ENCODE peak calls at places on chromosomes 11 and 22, in eight cellular contexts. A, M, B, P, Q, I, E and S are unnamed samples.
A peak's percentile ranks its signal among the peaks of the same experiment; 100 is the strongest.

GRCh38 chr22:46064966-46065666 is 85.2 kb upstream of the PPARA start:
- DNase-seq in A (peak; percentile 58), I (no peak), M (peak; percentile 25), E (no peak), B (no peak), Q (peak; percentile 27), P (no peak), S (no peak)

GRCh38 chr11:129331217-129331616 is 44.4 kb upstream of the BARX2 start:
- DNase-seq in A (peak; percentile 60), M (no peak), P (no peak), Q (no peak), I (peak; percentile 6), E (no peak), B (no peak), S (no peak)

GRCh38 chr11:116955949-116956348 is 118.5 kb upstream of the APOA1 start:
- DNase-seq in P (no peak), M (no peak), A (no peak), Q (no peak), I (no peak), E (no peak), B (peak; percentile 10), S (no peak)

GRCh38 chr11:102010776-102011500 is 36.3 kb upstream of the CFAP300 start:
- DNase-seq in M (peak; percentile 67), E (no peak), A (peak; percentile 84), B (peak; percentile 5), Q (peak; percentile 56), P (peak; percentile 74), I (peak; percentile 77), S (peak; percentile 27)

GRCh38 chr11:111456086-111456858 is 55.9 kb downstream of the BTG4 start:
- DNase-seq in B (no peak), Q (no peak), A (no peak), M (no peak), P (no peak), I (no peak), E (no peak), S (no peak)

GRCh38 chr11:86592047-86592564 is 80.3 kb downstream of the ME3 start:
- DNase-seq in B (no peak), E (no peak), I (no peak), M (no peak), Q (no peak), P (no peak), A (no peak), S (no peak)

GRCh38 chr11:134385774-134386565 is 26.1 kb downstream of the B3GAT1 start:
- DNase-seq in I (no peak), Q (no peak), P (no peak), E (no peak), M (no peak), B (no peak), A (no peak), S (peak; percentile 39)

GRCh38 chr11:71543866-71544265 is 4.4 kb upstream of the KRTAP5-9 start:
- DNase-seq in I (no peak), Q (no peak), P (no peak), E (no peak), A (no peak), B (no peak), M (no peak), S (no peak)

GRCh38 chr22:27318516-27318915 is 483.0 kb downstream of the MN1 start:
- DNase-seq in E (no peak), A (no peak), Q (no peak), I (no peak), M (no peak), P (no peak), B (no peak), S (no peak)

GRCh38 chr11:74532496-74533246 is 39.1 kb upstream of the LIPT2 start:
- DNase-seq in M (no peak), E (no peak), B (no peak), P (no peak), A (peak; percentile 88), I (no peak), Q (no peak), S (peak; percentile 48)

GRCh38 chr11:3231851-3232744 is at the start of gene MRGPRE:
- DNase-seq in M (no peak), Q (no peak), A (peak; percentile 8), I (no peak), E (peak; percentile 7), P (peak; percentile 56), B (no peak), S (no peak)

GRCh38 chr22:36544107-36544620 is 15.2 kb upstream of the EIF3D start:
- DNase-seq in I (no peak), A (peak; percentile 39), Q (no peak), B (no peak), P (no peak), E (no peak), M (no peak), S (no peak)

GRCh38 chr11:74710291-74710938 is 20.8 kb downstream of the CHRDL2 start:
- DNase-seq in M (no peak), I (no peak), Q (no peak), A (no peak), B (no peak), E (peak; percentile 37), P (no peak), S (no peak)

GRCh38 chr11:43908191-43908590 is 27.6 kb downstream of the ALKBH3 start:
- DNase-seq in M (no peak), B (no peak), Q (no peak), I (no peak), A (no peak), E (no peak), P (no peak), S (no peak)

GRCh38 chr22:31185056-31185455 is 25.1 kb downstream of the RNF185 start:
- DNase-seq in P (no peak), B (no peak), E (no peak), A (no peak), I (no peak), Q (no peak), M (no peak), S (no peak)

GRCh38 chr11:2142300-2142759 is 3.1 kb upstream of the IGF2 start:
- DNase-seq in E (no peak), B (no peak), Q (no peak), A (peak; percentile 58), M (no peak), I (no peak), P (no peak), S (no peak)

GRCh38 chr11:2146051-2146450 is 6.9 kb upstream of the IGF2 start:
- DNase-seq in I (no peak), M (no peak), E (no peak), P (no peak), B (no peak), Q (no peak), A (no peak), S (no peak)

GRCh38 chr11:2142762-2143202 is 3.6 kb upstream of the IGF2 start:
- DNase-seq in M (no peak), A (peak; percentile 89), E (no peak), P (no peak), B (no peak), Q (no peak), I (no peak), S (no peak)

GRCh38 chr11:2144549-2145220 is 5.5 kb upstream of the IGF2 start:
- DNase-seq in E (no peak), B (no peak), Q (no peak), P (no peak), M (no peak), A (no peak), I (no peak), S (no peak)

DNA sequence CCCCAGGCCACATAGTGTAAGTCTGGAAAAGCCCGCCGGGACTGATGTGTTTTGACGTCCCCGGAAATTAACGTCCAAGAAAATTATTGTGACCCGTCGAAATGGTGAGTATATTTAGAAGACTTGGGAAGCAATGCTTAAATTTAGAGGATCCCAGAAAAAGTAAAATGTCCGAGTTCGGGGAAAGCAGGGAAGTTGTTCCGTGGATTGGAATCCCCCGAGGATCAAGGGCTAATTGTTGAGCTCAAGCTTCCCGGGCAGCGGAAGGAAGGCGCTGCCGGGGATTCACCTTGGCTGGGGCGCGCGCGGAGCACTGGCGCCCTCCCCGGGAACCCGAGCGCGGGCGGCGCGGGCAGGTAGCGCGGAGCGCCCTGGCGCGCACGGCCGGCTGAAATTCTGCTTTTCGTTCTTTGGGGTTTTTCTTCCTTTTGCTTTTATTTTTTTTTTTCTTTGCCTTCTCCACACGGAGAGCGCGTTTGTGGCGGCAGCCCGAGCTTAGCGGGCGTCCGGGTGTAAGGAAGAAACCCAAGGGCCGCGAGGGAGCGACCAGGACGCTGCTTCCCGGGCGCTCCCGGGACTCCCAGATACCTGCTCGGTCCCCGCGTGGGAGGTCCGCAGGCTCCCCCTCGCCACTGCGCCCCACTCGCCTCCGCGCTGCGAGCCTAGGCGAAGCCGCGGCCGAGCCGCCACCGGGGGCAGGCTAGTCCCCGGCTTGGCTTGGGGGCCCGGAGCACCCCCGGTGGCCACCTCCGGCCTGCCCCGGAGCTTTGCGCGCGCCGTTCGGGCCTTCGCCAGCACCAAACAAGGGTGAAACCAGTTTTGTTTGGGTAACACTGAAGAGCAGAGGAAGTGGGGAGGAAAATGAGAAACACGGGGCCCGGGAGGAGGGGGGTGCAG is 4.7 kb upstream of the IGF2 start:
- DNase-seq in E (no peak), B (no peak), I (peak; percentile 44), A (peak; percentile 40), P (no peak), M (no peak), Q (no peak), S (no peak)
- H3K4me3 ChIP-seq in E (no peak overlapping the region), B (no peak overlapping the region), I (no peak overlapping the region), A (no peak overlapping the region), P (peak overlapping the region; percentile 15), M (no peak overlapping the region), Q (no peak overlapping the region), S (no peak overlapping the region)

GRCh38 chr11:99682171-99682570 is 661.4 kb downstream of the CNTN5 start:
- DNase-seq in A (no peak), Q (no peak), E (no peak), M (no peak), B (no peak), I (no peak), P (no peak), S (no peak)
- TF ChIP-seq CTCF in A (no peak), Q (no peak), E (no peak), M (no peak), B (no peak), I (no peak), P (no peak), S (no peak)

GRCh38 chr11:110432713-110433392 is 3.1 kb downstream of the FDX1 start:
- DNase-seq in P (no peak), E (no peak), A (no peak), Q (no peak), M (no peak), I (peak; percentile 17), B (no peak), S (no peak)
- H3K4me1 ChIP-seq in P (peaks cover 42% of the 10 kb centered on the region), E (peaks cover 3% of the 10 kb centered on the region), A (peaks cover 27% of the 10 kb centered on the region), Q (peaks cover 56% of the 10 kb centered on the region), M (peaks cover 23% of the 10 kb centered on the region), I (peaks cover 47% of the 10 kb centered on the region), B (peaks cover 42% of the 10 kb centered on the region), S (no peaks in the 10 kb centered on the region)

GRCh38 chr11:118144869-118145268 is 7.8 kb downstream of the SCN4B start:
- DNase-seq in M (no peak), Q (no peak), P (no peak), B (no peak), E (no peak), I (no peak), A (no peak), S (no peak)

GRCh38 chr11:118144301-118144701 is 8.3 kb downstream of the SCN4B start:
- DNase-seq in M (no peak), Q (no peak), E (no peak), A (no peak), P (no peak), I (no peak), B (no peak), S (no peak)

GRCh38 chr11:118146554-118146953 is 6.1 kb downstream of the SCN4B start:
- DNase-seq in A (no peak), B (no peak), I (no peak), E (no peak), Q (no peak), M (no peak), P (no peak), S (no peak)

GRCh38 chr11:118143661-118144185 is 8.9 kb downstream of the SCN4B start:
- DNase-seq in Q (no peak), P (no peak), E (no peak), M (no peak), I (no peak), A (no peak), B (no peak), S (no peak)

GRCh38 chr11:118145285-118146227 is 7.1 kb downstream of the SCN4B start:
- DNase-seq in I (peak; percentile 67), M (peak; percentile 77), P (peak; percentile 80), B (peak; percentile 81), A (peak; percentile 89), E (peak; percentile 58), Q (peak; percentile 78), S (peak; percentile 94)
- H3K4me3 ChIP-seq in I (peak overlapping the region; percentile 55), M (peak overlapping the region; percentile 48), P (peak overlapping the region; percentile 69), B (peak overlapping the region; percentile 69), A (peak overlapping the region; percentile 45), E (peak overlapping the region; percentile 50), Q (peak overlapping the region; percentile 55), S (peak overlapping the region; percentile 46)